ENCODE peak calls at places on chromosome 7, in six cellular contexts. One of them, this sample, is unnamed.

GRCh38 chr7:129612112-129613015 is 844 bp downstream of the NRF1 start:
- DNase-seq in testis: peak
- DNase-seq in GF-D8: peak
- DNase-seq in kidney tubule cell: peak
- DNase-seq in posterior cingulate gyrus: peak
- DNase-seq in NAMALWA: peak
- DNase-seq in this sample: peak

GRCh38 chr7:115009736-115010435 is 88.0 kb downstream of the MDFIC start:
- DNase-seq in testis: peak
- DNase-seq in GF-D8: no peak
- DNase-seq in kidney tubule cell: no peak
- DNase-seq in posterior cingulate gyrus: no peak
- DNase-seq in NAMALWA: no peak
- DNase-seq in this sample: no peak

GRCh38 chr7:94056796-94057207 is 52.6 kb upstream of the BET1 start:
- DNase-seq in testis: no peak
- DNase-seq in GF-D8: peak
- DNase-seq in kidney tubule cell: peak
- DNase-seq in posterior cingulate gyrus: no peak
- DNase-seq in NAMALWA: peak
- DNase-seq in this sample: peak

GRCh38 chr7:114629762-114630161 is 215.1 kb downstream of the FOXP2 start:
- DNase-seq in testis: no peak
- DNase-seq in GF-D8: no peak
- DNase-seq in kidney tubule cell: no peak
- DNase-seq in posterior cingulate gyrus: no peak
- DNase-seq in NAMALWA: no peak
- DNase-seq in this sample: no peak

GRCh38 chr7:12729112-12729511 is 41.7 kb downstream of the ARL4A start:
- DNase-seq in testis: peak
- DNase-seq in GF-D8: no peak
- DNase-seq in kidney tubule cell: no peak
- DNase-seq in posterior cingulate gyrus: no peak
- DNase-seq in NAMALWA: no peak
- DNase-seq in this sample: peak

GRCh38 chr7:1558181-1558811 is 2.3 kb upstream of the TMEM184A start:
- DNase-seq in testis: no peak
- DNase-seq in GF-D8: no peak
- DNase-seq in kidney tubule cell: no peak
- DNase-seq in posterior cingulate gyrus: no peak
- DNase-seq in NAMALWA: no peak
- DNase-seq in this sample: no peak

GRCh38 chr7:134946260-134946659 is 40.0 kb upstream of the AGBL3 start:
- DNase-seq in testis: no peak
- DNase-seq in GF-D8: no peak
- DNase-seq in kidney tubule cell: no peak
- DNase-seq in posterior cingulate gyrus: no peak
- DNase-seq in NAMALWA: no peak
- DNase-seq in this sample: peak

GRCh38 chr7:66883716-66884115 is 37.3 kb upstream of the TMEM248 start:
- DNase-seq in testis: no peak
- DNase-seq in GF-D8: no peak
- DNase-seq in kidney tubule cell: peak
- DNase-seq in posterior cingulate gyrus: no peak
- DNase-seq in NAMALWA: no peak
- DNase-seq in this sample: peak

GRCh38 chr7:150721970-150722373 is 5.6 kb downstream of the GIMAP1 start:
- DNase-seq in testis: peak
- DNase-seq in GF-D8: no peak
- DNase-seq in kidney tubule cell: no peak
- DNase-seq in posterior cingulate gyrus: no peak
- DNase-seq in NAMALWA: no peak
- DNase-seq in this sample: no peak

GRCh38 chr7:129925416-129926002 is 27.3 kb downstream of the UBE2H start:
- DNase-seq in testis: peak
- DNase-seq in GF-D8: no peak
- DNase-seq in kidney tubule cell: no peak
- DNase-seq in posterior cingulate gyrus: no peak
- DNase-seq in NAMALWA: no peak
- DNase-seq in this sample: no peak

GRCh38 chr7:120583835-120584586 is 273.9 kb downstream of the TSPAN12 start:
- DNase-seq in testis: no peak
- DNase-seq in GF-D8: no peak
- DNase-seq in kidney tubule cell: peak
- DNase-seq in posterior cingulate gyrus: no peak
- DNase-seq in NAMALWA: no peak
- DNase-seq in this sample: no peak

GRCh38 chr7:80623465-80624252 is 14.8 kb upstream of the CD36 start:
- DNase-seq in testis: no peak
- DNase-seq in GF-D8: no peak
- DNase-seq in kidney tubule cell: no peak
- DNase-seq in posterior cingulate gyrus: no peak
- DNase-seq in NAMALWA: no peak
- DNase-seq in this sample: peak

GRCh38 chr7:36406156-36406555 is 16.5 kb downstream of the ANLN start:
- DNase-seq in testis: no peak
- DNase-seq in GF-D8: no peak
- DNase-seq in kidney tubule cell: no peak
- DNase-seq in posterior cingulate gyrus: peak
- DNase-seq in NAMALWA: no peak
- DNase-seq in this sample: no peak

GRCh38 chr7:8037151-8037550 is 68.6 kb downstream of the GLCCI1 start:
- DNase-seq in testis: no peak
- DNase-seq in GF-D8: no peak
- DNase-seq in kidney tubule cell: no peak
- DNase-seq in posterior cingulate gyrus: no peak
- DNase-seq in NAMALWA: no peak
- DNase-seq in this sample: no peak

GRCh38 chr7:24457215-24457549 is 116.1 kb upstream of the PALS2 start:
- DNase-seq in testis: no peak
- DNase-seq in GF-D8: no peak
- DNase-seq in kidney tubule cell: no peak
- DNase-seq in posterior cingulate gyrus: no peak
- DNase-seq in NAMALWA: no peak
- DNase-seq in this sample: no peak

GRCh38 chr7:142859411-142859810 is 4.5 kb downstream of the EPHB6 start:
- DNase-seq in testis: no peak
- DNase-seq in GF-D8: no peak
- DNase-seq in kidney tubule cell: no peak
- DNase-seq in posterior cingulate gyrus: no peak
- DNase-seq in NAMALWA: no peak
- DNase-seq in this sample: no peak

GRCh38 chr7:33831389-33832118 is 73.8 kb upstream of the BMPER start:
- DNase-seq in testis: no peak
- DNase-seq in GF-D8: no peak
- DNase-seq in kidney tubule cell: no peak
- DNase-seq in posterior cingulate gyrus: no peak
- DNase-seq in NAMALWA: no peak
- DNase-seq in this sample: peak

GRCh38 chr7:157813741-157814661 is 477.2 kb downstream of the DNAJB6 start:
- DNase-seq in testis: no peak
- DNase-seq in GF-D8: no peak
- DNase-seq in kidney tubule cell: no peak
- DNase-seq in posterior cingulate gyrus: no peak
- DNase-seq in NAMALWA: no peak
- DNase-seq in this sample: no peak

GRCh38 chr7:29255199-29255838 is 60.7 kb downstream of the CHN2 start:
- DNase-seq in testis: no peak
- DNase-seq in GF-D8: no peak
- DNase-seq in kidney tubule cell: no peak
- DNase-seq in posterior cingulate gyrus: no peak
- DNase-seq in NAMALWA: no peak
- DNase-seq in this sample: peak

GRCh38 chr7:359776-360361 is 69.9 kb downstream of the FOXL3 start:
- DNase-seq in testis: no peak
- DNase-seq in GF-D8: peak
- DNase-seq in kidney tubule cell: no peak
- DNase-seq in posterior cingulate gyrus: peak
- DNase-seq in NAMALWA: no peak
- DNase-seq in this sample: no peak

GRCh38 chr7:135169936-135170222 is 628 bp downstream of the CYREN start:
- DNase-seq in testis: no peak
- DNase-seq in GF-D8: peak
- DNase-seq in kidney tubule cell: no peak
- DNase-seq in posterior cingulate gyrus: no peak
- DNase-seq in NAMALWA: peak
- DNase-seq in this sample: no peak

GRCh38 chr7:125927556-125927955 is 997.9 kb upstream of the POT1 start:
- DNase-seq in testis: no peak
- DNase-seq in GF-D8: no peak
- DNase-seq in kidney tubule cell: no peak
- DNase-seq in posterior cingulate gyrus: no peak
- DNase-seq in NAMALWA: no peak
- DNase-seq in this sample: no peak

GRCh38 chr7:2689951-2690705 is 2.1 kb downstream of the AMZ1 start:
- DNase-seq in testis: no peak
- DNase-seq in GF-D8: no peak
- DNase-seq in kidney tubule cell: peak
- DNase-seq in posterior cingulate gyrus: no peak
- DNase-seq in NAMALWA: no peak
- DNase-seq in this sample: no peak

GRCh38 chr7:36152756-36153570 is at the start of gene EEPD1:
- DNase-seq in testis: peak
- DNase-seq in GF-D8: peak
- DNase-seq in kidney tubule cell: peak
- DNase-seq in posterior cingulate gyrus: peak
- DNase-seq in NAMALWA: peak
- DNase-seq in this sample: peak

GRCh38 chr7:3106353-3106752 is 62.7 kb upstream of the CARD11 start:
- DNase-seq in testis: no peak
- DNase-seq in GF-D8: no peak
- DNase-seq in kidney tubule cell: no peak
- DNase-seq in posterior cingulate gyrus: no peak
- DNase-seq in NAMALWA: no peak
- DNase-seq in this sample: no peak

GRCh38 chr7:24830440-24831050 is 73.3 kb upstream of the GSDME start:
- DNase-seq in testis: no peak
- DNase-seq in GF-D8: no peak
- DNase-seq in kidney tubule cell: no peak
- DNase-seq in posterior cingulate gyrus: no peak
- DNase-seq in NAMALWA: no peak
- DNase-seq in this sample: no peak

GRCh38 chr7:104901239-104901638 is 112.8 kb upstream of the KMT2E start:
- DNase-seq in testis: no peak
- DNase-seq in GF-D8: no peak
- DNase-seq in kidney tubule cell: no peak
- DNase-seq in posterior cingulate gyrus: no peak
- DNase-seq in NAMALWA: no peak
- DNase-seq in this sample: no peak